ENCODE peak calls at places on chromosomes 13 and 19, in seven cellular contexts. Q, J, M, P, E, C and L are unnamed samples.
A peak's percentile ranks its signal among the peaks of the same experiment; 100 is the strongest.

GRCh38 chr13:100789481-100789880 is 114.9 kb upstream of the TMTC4 start:
- DNase-seq in C (no peak), E (no peak), M (no peak), P (no peak), Q (no peak), J (no peak), L (no peak)

GRCh38 chr19:48807590-48808308 is 3.1 kb downstream of the BCAT2 start:
- DNase-seq in J (no peak), Q (no peak), C (no peak), P (peak; percentile 60), M (no peak), E (peak; percentile 51), L (no peak)

GRCh38 chr13:36919206-36919832 is 719 bp downstream of the SMAD9 start:
- DNase-seq in E (peak; percentile 71), C (no peak), P (peak; percentile 76), M (peak; percentile 75), J (peak; percentile 62), Q (peak; percentile 37), L (peak; percentile 67)

GRCh38 chr19:2516727-2517126 is 40.8 kb downstream of the GADD45B start:
- DNase-seq in P (peak; percentile 43), M (no peak), E (no peak), Q (no peak), J (no peak), C (no peak), L (no peak)

GRCh38 chr13:109156181-109156935 is 526.9 kb downstream of the MYO16 start:
- DNase-seq in E (peak; percentile 63), J (peak; percentile 53), Q (no peak), C (peak; percentile 16), M (peak; percentile 55), P (no peak), L (no peak)

GRCh38 chr13:32174366-32174765 is 140.8 kb downstream of the ZAR1L start:
- DNase-seq in E (no peak), Q (no peak), M (no peak), C (no peak), J (no peak), P (no peak), L (no peak)

GRCh38 chr13:21528616-21529015 is 69.5 kb upstream of the ZDHHC20 start:
- DNase-seq in Q (no peak), E (no peak), P (no peak), C (no peak), M (no peak), J (no peak), L (no peak)

GRCh38 chr13:30135351-30135750 is 172.0 kb downstream of the KATNAL1 start:
- DNase-seq in E (no peak), P (no peak), M (no peak), C (no peak), Q (no peak), J (no peak), L (no peak)

GRCh38 chr19:33421368-33421767 is 47.9 kb downstream of the CEBPG start:
- DNase-seq in P (no peak), C (no peak), J (no peak), E (no peak), M (no peak), Q (no peak), L (no peak)

GRCh38 chr13:27131202-27131623 is 40.4 kb downstream of the USP12 start:
- DNase-seq in P (no peak), M (peak; percentile 45), C (no peak), Q (no peak), E (no peak), J (no peak), L (no peak)

GRCh38 chr13:99614465-99614885 is 113.2 kb downstream of the TM9SF2 start:
- DNase-seq in Q (no peak), P (no peak), M (peak; percentile 77), C (no peak), E (no peak), J (no peak), L (no peak)

GRCh38 chr13:45194081-45194939 is 6.5 kb downstream of the KCTD4 start:
- DNase-seq in P (peak; percentile 49), E (peak; percentile 72), M (peak; percentile 74), Q (no peak), C (no peak), J (no peak), L (peak; percentile 74)

GRCh38 chr19:37511186-37511585 is 4.4 kb downstream of the ZNF793 start:
- DNase-seq in P (no peak), J (no peak), C (no peak), Q (no peak), E (no peak), M (no peak), L (no peak)

GRCh38 chr19:17553256-17553655 is 2.2 kb upstream of the COLGALT1 start:
- DNase-seq in M (no peak), J (peak; percentile 85), E (peak; percentile 78), C (peak; percentile 70), P (peak; percentile 15), Q (no peak), L (peak; percentile 79)

DNA sequence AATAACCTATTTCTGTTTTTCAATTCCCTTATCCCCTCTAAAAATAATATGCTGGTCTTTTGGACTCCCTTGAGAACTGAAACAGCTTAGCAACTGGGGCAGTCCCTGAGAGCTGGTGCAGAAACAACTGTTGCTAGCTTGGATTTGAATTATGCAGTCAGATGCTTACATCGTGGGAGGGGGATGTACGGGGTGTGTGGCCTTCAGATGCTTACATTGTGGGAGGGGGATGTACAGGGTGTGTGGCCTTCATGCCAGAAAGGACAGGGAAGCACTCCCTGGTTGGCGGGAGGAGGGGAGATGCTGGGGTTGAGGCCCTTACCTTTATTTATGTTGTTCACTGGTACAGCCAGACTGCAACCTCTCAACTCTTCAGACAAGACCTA is 25.6 kb downstream of the LRCH1 start:
- DNase-seq in E (no peak), C (no peak), J (no peak), M (no peak), Q (no peak), P (no peak), L (no peak)
- H3K4me1 ChIP-seq in E (peaks cover 25% of the 10 kb centered on the region), C (peaks cover 54% of the 10 kb centered on the region), J (peaks cover 75% of the 10 kb centered on the region), M (no peaks in the 10 kb centered on the region), Q (peaks cover 6% of the 10 kb centered on the region), P (peaks cover 24% of the 10 kb centered on the region), L (peaks cover 74% of the 10 kb centered on the region)

GRCh38 chr13:111549464-111549863 is 229.0 kb downstream of the TEX29 start:
- DNase-seq in Q (no peak), J (no peak), C (no peak), P (no peak), E (no peak), M (peak; percentile 10), L (no peak)

GRCh38 chr13:111547726-111548273 is 227.4 kb downstream of the TEX29 start:
- DNase-seq in Q (no peak), M (no peak), C (no peak), P (no peak), E (no peak), J (no peak), L (no peak)

GRCh38 chr13:111546921-111547675 is 226.7 kb downstream of the TEX29 start:
- DNase-seq in P (no peak), C (no peak), M (no peak), Q (no peak), E (no peak), J (no peak), L (no peak)

GRCh38 chr13:111548805-111549204 is 228.4 kb downstream of the TEX29 start:
- DNase-seq in J (no peak), M (no peak), C (no peak), E (no peak), P (no peak), Q (no peak), L (no peak)

GRCh38 chr13:111548301-111548700 is 227.9 kb downstream of the TEX29 start:
- DNase-seq in C (no peak), P (no peak), E (no peak), J (no peak), Q (no peak), M (no peak), L (no peak)
- H3K4me3 ChIP-seq in C (no peak overlapping the region), P (no peak overlapping the region), E (no peak overlapping the region), J (no peak overlapping the region), Q (no peak overlapping the region), M (no peak overlapping the region), L (no peak overlapping the region)

GRCh38 chr19:1270168-1270853 is 1.2 kb downstream of the CIRBP start:
- DNase-seq in C (peak; percentile 61), M (no peak), P (no peak), E (no peak), J (no peak), Q (no peak), L (no peak)
- H3K4me1 ChIP-seq in C (peaks cover 75% of the 10 kb centered on the region), M (peaks cover 2% of the 10 kb centered on the region), P (peaks cover 59% of the 10 kb centered on the region), E (no peaks in the 10 kb centered on the region), J (peaks cover 93% of the 10 kb centered on the region), Q (peaks cover 48% of the 10 kb centered on the region), L (no peaks in the 10 kb centered on the region)

GRCh38 chr19:10419200-10419645 is 1.1 kb upstream of the PDE4A start:
- DNase-seq in M (no peak), Q (no peak), P (peak; percentile 62), E (no peak), C (no peak), J (no peak), L (no peak)

GRCh38 chr19:10418281-10419199 is 1.8 kb upstream of the PDE4A start:
- DNase-seq in C (no peak), M (peak; percentile 68), E (no peak), J (no peak), Q (peak; percentile 62), P (peak; percentile 68), L (no peak)

GRCh38 chr19:10416380-10417257 is 3.7 kb upstream of the PDE4A start:
- DNase-seq in Q (peak; percentile 84), M (peak; percentile 93), E (peak; percentile 88), C (peak; percentile 53), J (peak; percentile 83), P (peak; percentile 95), L (peak; percentile 90)

GRCh38 chr19:10417598-10418280 is 2.6 kb upstream of the PDE4A start:
- DNase-seq in C (no peak), J (no peak), P (peak; percentile 78), M (peak; percentile 70), E (no peak), Q (no peak), L (no peak)

DNA sequence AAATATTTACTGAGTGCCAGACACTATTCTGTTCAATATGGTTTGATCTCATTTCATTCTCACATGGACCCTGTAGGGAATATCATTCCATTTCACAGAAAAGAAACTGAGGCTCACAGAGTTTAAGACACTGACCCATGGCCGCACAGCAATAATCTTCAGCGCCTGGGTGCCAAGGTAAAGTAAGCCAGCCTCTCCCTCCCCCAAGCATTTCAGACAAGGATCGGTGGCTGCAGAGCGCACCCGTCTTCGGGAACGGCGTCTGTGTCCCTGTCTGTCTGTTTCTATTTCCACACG is 4.3 kb upstream of the PDE4A start:
- DNase-seq in Q (no peak), C (no peak), P (no peak), J (no peak), M (no peak), E (no peak), L (no peak)
- H3K4me3 ChIP-seq in Q (peak overlapping the region; percentile 75), C (peak overlapping the region; percentile 75), P (peak overlapping the region; percentile 47), J (peak overlapping the region; percentile 64), M (no peak overlapping the region), E (no peak overlapping the region), L (peak overlapping the region; percentile 56)